ENCODE peak calls at places on chromosome 2, in seven cellular contexts. P, A, D, X, Q, L and R are unnamed samples.

GRCh38 chr2:224847961-224848850 is 132.0 kb upstream of the CCDC195 start:
- DNase-seq in L (peak), Q (no peak), X (peak), D (no peak), P (no peak), A (no peak), R (no peak)

GRCh38 chr2:165718811-165719210 is 75.2 kb downstream of the GALNT3 start:
- DNase-seq in P (no peak), A (no peak), Q (no peak), X (no peak), D (no peak), L (no peak), R (no peak)

GRCh38 chr2:8312861-8313768 is 368.7 kb upstream of the ID2 start:
- DNase-seq in Q (no peak), X (no peak), P (no peak), A (no peak), D (no peak), L (peak), R (no peak)

GRCh38 chr2:51151490-51152140 is 119.7 kb upstream of the NRXN1 start:
- DNase-seq in Q (no peak), P (no peak), D (no peak), L (no peak), X (no peak), A (no peak), R (no peak)

GRCh38 chr2:157559061-157559460 is 69.6 kb downstream of the ACVR1C start:
- DNase-seq in L (peak), X (no peak), D (no peak), A (no peak), P (no peak), Q (no peak), R (peak)

GRCh38 chr2:110933420-110933819 is 187.3 kb upstream of the BCL2L11 start:
- DNase-seq in P (no peak), L (no peak), A (no peak), X (no peak), D (no peak), Q (no peak), R (no peak)

GRCh38 chr2:182504903-182505302 is 78.1 kb upstream of the PDE1A start:
- DNase-seq in Q (no peak), P (no peak), D (no peak), L (peak), X (peak), A (no peak), R (peak)

GRCh38 chr2:36354816-36355156 is 792 bp upstream of the CRIM1 start:
- DNase-seq in L (no peak), Q (no peak), A (no peak), P (no peak), D (no peak), X (no peak), R (no peak)

GRCh38 chr2:144042751-144043150 is 477.2 kb downstream of the ZEB2 start:
- DNase-seq in Q (no peak), X (no peak), P (no peak), A (no peak), D (no peak), L (no peak), R (no peak)

GRCh38 chr2:189082576-189082975 is 97.0 kb downstream of the COL5A2 start:
- DNase-seq in D (no peak), A (no peak), Q (no peak), P (no peak), L (peak), X (peak), R (no peak)

GRCh38 chr2:26462511-26463251 is 15.2 kb downstream of the OTOF start:
- DNase-seq in L (peak), A (no peak), P (peak), Q (peak), X (peak), D (no peak), R (peak)

GRCh38 chr2:159138642-159139182 is 147.8 kb downstream of the WDSUB1 start:
- DNase-seq in L (peak), D (no peak), A (no peak), P (no peak), Q (no peak), X (peak), R (no peak)

GRCh38 chr2:184472481-184472880 is 125.8 kb upstream of the ZNF804A start:
- DNase-seq in X (no peak), L (no peak), P (no peak), Q (no peak), D (no peak), A (no peak), R (no peak)

GRCh38 chr2:222535477-222535876 is 111.1 kb downstream of the SGPP2 start:
- DNase-seq in D (no peak), Q (no peak), A (no peak), L (no peak), P (no peak), X (no peak), R (peak)

GRCh38 chr2:150548527-150548926 is 61.1 kb upstream of the RND3 start:
- DNase-seq in P (no peak), Q (no peak), X (peak), A (no peak), D (no peak), L (peak), R (peak)

GRCh38 chr2:47078541-47079482 is 76.3 kb downstream of the STPG4 start:
- DNase-seq in A (no peak), X (no peak), L (no peak), P (no peak), D (no peak), Q (no peak), R (peak)

GRCh38 chr2:1489486-1489885 is 76.2 kb downstream of the TPO start:
- DNase-seq in A (no peak), D (no peak), L (no peak), X (no peak), Q (no peak), P (no peak), R (no peak)

GRCh38 chr2:25362564-25363145 is 20.9 kb upstream of the DNMT3A start:
- DNase-seq in X (no peak), Q (peak), A (no peak), D (peak), P (no peak), L (no peak), R (no peak)

GRCh38 chr2:33583194-33583938 is 15.7 kb downstream of the FAM98A start:
- DNase-seq in A (no peak), Q (no peak), D (no peak), L (peak), P (no peak), X (peak), R (no peak)

GRCh38 chr2:69386376-69386775 is 651 bp downstream of the GFPT1 start:
- DNase-seq in L (no peak), A (no peak), D (no peak), X (no peak), Q (no peak), P (no peak), R (no peak)

GRCh38 chr2:102618452-102619413 is 620 bp upstream of the SLC9A2 start:
- DNase-seq in A (no peak), D (peak), P (peak), L (no peak), Q (peak), X (peak), R (peak)

GRCh38 chr2:213119061-213119809 is 32.2 kb downstream of the IKZF2 start:
- DNase-seq in L (peak), X (peak), Q (no peak), P (no peak), D (no peak), A (no peak), R (peak)